ENCODE peak calls at places on chromosomes 7 and 10, in seven cellular contexts. T is body of pancreas; Y is CD4-positive, CD25-positive, alpha-beta regulatory T cell; U is HAP-1; L is mammary epithelial cell; N is naive thymus-derived CD4-positive, alpha-beta T cell; K is hepatocyte. J is an unnamed sample. For H3K36me3, the result is how much of the 10 kb centered on the place peaks cover.

GRCh38 chr7:113936982-113937381 is 18.2 kb upstream of the PPP1R3A start:
- DNase-seq in T (no peak), Y (no peak), U (no peak), L (no peak), N (no peak), K (no peak), J (no peak)

GRCh38 chr10:68043030-68043429 is 32.1 kb downstream of the HERC4 start:
- DNase-seq in T (no peak), Y (no peak), U (no peak), L (peak), N (no peak), K (no peak), J (no peak)

GRCh38 chr10:18196806-18197550 is 56.8 kb downstream of the CACNB2 start:
- DNase-seq in T (no peak), Y (no peak), U (no peak), L (no peak), N (no peak), K (no peak), J (no peak)

GRCh38 chr10:12709516-12709915 is 292.0 kb downstream of the CCDC3 start:
- DNase-seq in T (no peak), Y (no peak), U (no peak), L (no peak), N (no peak), K (no peak), J (no peak)

GRCh38 chr10:93553501-93554374 is 12.7 kb upstream of the FFAR4 start:
- DNase-seq in T (no peak), Y (no peak), U (no peak), L (no peak), N (no peak), K (no peak), J (no peak)

GRCh38 chr7:152615052-152615741 is 60.7 kb downstream of the XRCC2 start:
- DNase-seq in T (peak), Y (no peak), U (no peak), L (no peak), N (no peak), K (peak), J (no peak)

GRCh38 chr7:19713676-19714075 is 4.8 kb upstream of the POLR1F start:
- DNase-seq in T (peak), Y (peak), U (peak), L (peak), N (no peak), K (peak), J (peak)

GRCh38 chr10:16117305-16117695 is 257.0 kb upstream of the MINDY3 start:
- DNase-seq in T (no peak), Y (no peak), U (no peak), L (no peak), N (no peak), K (no peak), J (no peak)

GRCh38 chr10:128150045-128150493 is 23.8 kb upstream of the MKI67 start:
- DNase-seq in T (peak), Y (peak), U (peak), L (peak), N (peak), K (peak), J (peak)

GRCh38 chr10:124558901-124559321 is 97.3 kb downstream of the LHPP start:
- DNase-seq in T (no peak), Y (no peak), U (no peak), L (no peak), N (no peak), K (no peak), J (peak)

GRCh38 chr7:17131983-17132655 is 166.3 kb upstream of the AHR start:
- DNase-seq in T (no peak), Y (no peak), U (no peak), L (no peak), N (no peak), K (peak), J (peak)

GRCh38 chr7:77439572-77439971 is 23.4 kb upstream of the GSAP start:
- DNase-seq in T (peak), Y (no peak), U (no peak), L (peak), N (no peak), K (peak), J (peak)

GRCh38 chr10:103640436-103641181 is 147.1 kb downstream of the NEURL1 start:
- DNase-seq in T (no peak), Y (no peak), U (no peak), L (no peak), N (no peak), K (no peak), J (no peak)

GRCh38 chr7:140587243-140587642 is 53.4 kb downstream of the DENND2A start:
- DNase-seq in T (no peak), Y (no peak), U (no peak), L (no peak), N (no peak), K (no peak), J (no peak)

GRCh38 chr10:4981722-4982471 is 18.7 kb downstream of the AKR1C1 start:
- DNase-seq in T (peak), Y (peak), U (peak), L (peak), N (no peak), K (peak), J (peak)

GRCh38 chr10:71821909-71822763 is 28.9 kb downstream of the PSAP start:
- DNase-seq in T (no peak), Y (no peak), U (no peak), L (no peak), N (no peak), K (no peak), J (no peak)

GRCh38 chr10:98262571-98262970 is 5.4 kb downstream of the LOXL4 start:
- DNase-seq in T (peak), Y (peak), U (no peak), L (peak), N (no peak), K (no peak), J (no peak)

GRCh38 chr10:87720665-87721064 is 61.0 kb downstream of the PAPSS2 start:
- DNase-seq in T (no peak), Y (no peak), U (no peak), L (no peak), N (no peak), K (no peak), J (no peak)

GRCh38 chr7:95209276-95209675 is 115.1 kb downstream of the PON1 start:
- DNase-seq in T (no peak), Y (no peak), U (no peak), L (no peak), N (no peak), K (no peak), J (no peak)

GRCh38 chr10:122515588-122516231 is 44.8 kb upstream of the DMBT1 start:
- DNase-seq in T (no peak), Y (peak), U (no peak), L (peak), N (no peak), K (no peak), J (no peak)

GRCh38 chr7:151088019-151088855 is 2.0 kb downstream of the AGAP3 start:
- DNase-seq in T (no peak), Y (no peak), U (no peak), L (peak), N (no peak), K (no peak), J (no peak)

GRCh38 chr7:2231992-2232765 is 566 bp downstream of the MAD1L1 start:
- DNase-seq in T (peak), Y (peak), U (no peak), L (peak), N (no peak), K (peak), J (no peak)

GRCh38 chr7:46651561-46652088 is 730.6 kb upstream of the IGFBP3 start:
- DNase-seq in T (no peak), Y (no peak), U (no peak), L (peak), N (no peak), K (peak), J (no peak)

GRCh38 chr10:102119417-102120141 is 589 bp downstream of the LDB1 start:
- DNase-seq in T (peak), Y (peak), U (peak), L (peak), N (no peak), K (peak), J (peak)

DNA sequence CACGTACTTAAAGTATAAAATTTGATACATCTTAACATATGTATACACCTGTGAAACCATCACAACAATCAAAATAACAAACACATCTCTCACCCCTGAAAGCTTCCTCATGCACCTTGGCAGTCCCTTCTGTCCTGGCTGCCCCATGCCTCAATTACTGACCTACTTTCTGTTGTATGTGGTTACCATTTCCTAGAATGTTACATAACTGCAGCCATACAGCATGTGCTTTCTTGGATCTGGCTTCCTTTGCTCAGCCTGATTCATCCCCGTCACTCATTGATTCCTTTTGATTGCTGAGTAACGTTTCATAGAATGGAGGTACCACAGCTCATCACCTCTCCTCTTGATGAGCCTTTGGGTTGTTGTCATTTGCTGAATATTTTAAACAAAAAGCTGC is 165.3 kb downstream of the CELF2 start:
- DNase-seq in T (no peak), Y (peak), U (no peak), L (no peak), N (no peak), K (no peak), J (no peak)
- H3K36me3 ChIP-seq in T (under half), Y (half or more), U (under half), L (under half), N (under half), K (under half), J (under half)

DNA sequence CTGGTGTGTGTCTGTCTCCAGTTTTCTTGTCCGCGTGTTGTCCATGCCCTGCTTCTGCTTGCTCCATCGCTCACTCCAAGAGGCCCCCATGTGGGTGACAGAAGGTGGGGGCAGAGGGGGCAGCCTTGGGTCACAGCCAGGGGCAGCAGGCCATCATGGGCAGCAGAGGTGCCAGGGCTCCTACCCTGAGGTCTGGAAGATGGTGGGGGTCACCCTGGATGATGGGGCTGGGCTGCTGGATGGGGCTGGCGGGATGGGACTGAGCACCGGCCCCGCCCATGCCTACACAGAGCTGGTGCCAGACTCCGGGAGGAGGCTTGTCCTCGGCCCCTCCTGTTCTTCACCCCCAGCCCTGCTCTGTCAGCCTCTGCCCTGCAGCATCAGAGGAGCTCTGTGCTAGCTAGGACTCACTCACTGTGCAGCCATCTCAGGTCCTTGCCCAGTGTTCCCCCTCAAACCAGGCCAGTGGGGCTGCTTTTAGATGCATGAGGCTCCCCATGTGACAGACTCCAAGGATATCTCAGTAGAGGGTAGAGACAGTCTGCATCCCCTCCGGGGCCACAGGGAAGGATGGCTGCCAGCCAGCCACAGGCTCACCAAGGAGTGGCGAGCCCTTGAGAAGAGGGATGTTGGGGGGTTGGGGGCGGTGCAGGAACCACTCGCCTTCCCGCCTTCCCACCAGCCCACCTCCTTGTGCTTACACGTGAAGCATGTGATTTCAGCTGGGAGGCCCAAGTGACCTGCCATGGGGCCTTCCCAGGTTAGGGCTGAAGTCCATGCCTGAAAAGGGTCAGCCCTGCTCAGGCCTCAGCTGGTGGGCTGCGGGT is 35.5 kb upstream of the PPIF start:
- DNase-seq in T (no peak), Y (no peak), U (no peak), L (no peak), N (no peak), K (no peak), J (no peak)
- H3K36me3 ChIP-seq in T (under half), Y (under half), U (under half), L (under half), N (under half), K (under half), J (under half)

GRCh38 chr7:148275359-148275890 is 315.1 kb upstream of the C7orf33 start:
- DNase-seq in T (no peak), Y (no peak), U (no peak), L (no peak), N (no peak), K (no peak), J (no peak)

GRCh38 chr7:148265896-148266295 is 324.7 kb upstream of the C7orf33 start:
- DNase-seq in T (no peak), Y (no peak), U (no peak), L (no peak), N (no peak), K (no peak), J (no peak)

GRCh38 chr7:148264933-148265557 is 325.5 kb upstream of the C7orf33 start:
- DNase-seq in T (peak), Y (peak), U (peak), L (peak), N (no peak), K (peak), J (no peak)

GRCh38 chr7:148274118-148274517 is 316.4 kb upstream of the C7orf33 start:
- DNase-seq in T (no peak), Y (no peak), U (no peak), L (no peak), N (no peak), K (no peak), J (no peak)

DNA sequence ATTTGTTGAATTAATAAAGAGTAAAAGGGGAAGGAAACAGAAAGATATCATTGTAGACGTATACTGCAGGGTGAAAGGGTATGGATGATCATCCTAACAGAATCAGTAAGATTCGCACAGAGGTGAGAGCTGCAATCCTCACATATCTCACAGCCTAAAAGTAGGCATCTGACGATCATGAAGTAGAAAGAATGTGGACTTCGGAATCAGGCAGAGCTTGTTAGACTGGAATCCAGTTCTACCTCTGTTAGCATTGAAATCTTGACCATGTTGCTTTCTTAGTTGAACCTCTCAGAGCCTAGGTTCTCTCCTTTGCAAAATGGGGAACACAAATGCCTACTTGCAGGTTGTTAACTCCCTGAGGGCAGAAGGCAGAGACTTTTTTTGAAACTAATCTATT is 320.0 kb upstream of the C7orf33 start:
- DNase-seq in T (no peak), Y (no peak), U (no peak), L (no peak), N (no peak), K (no peak), J (peak)
- H3K36me3 ChIP-seq in T (under half), Y (under half), U (under half), L (under half), N (under half), K (under half), J (under half)

GRCh38 chr10:69747179-69747578 is 54.5 kb upstream of the COL13A1 start:
- DNase-seq in T (no peak), Y (no peak), U (no peak), L (no peak), N (no peak), K (no peak), J (no peak)
- H3K36me3 ChIP-seq in T (under half), Y (under half), U (under half), L (under half), N (under half), K (under half), J (under half)

DNA sequence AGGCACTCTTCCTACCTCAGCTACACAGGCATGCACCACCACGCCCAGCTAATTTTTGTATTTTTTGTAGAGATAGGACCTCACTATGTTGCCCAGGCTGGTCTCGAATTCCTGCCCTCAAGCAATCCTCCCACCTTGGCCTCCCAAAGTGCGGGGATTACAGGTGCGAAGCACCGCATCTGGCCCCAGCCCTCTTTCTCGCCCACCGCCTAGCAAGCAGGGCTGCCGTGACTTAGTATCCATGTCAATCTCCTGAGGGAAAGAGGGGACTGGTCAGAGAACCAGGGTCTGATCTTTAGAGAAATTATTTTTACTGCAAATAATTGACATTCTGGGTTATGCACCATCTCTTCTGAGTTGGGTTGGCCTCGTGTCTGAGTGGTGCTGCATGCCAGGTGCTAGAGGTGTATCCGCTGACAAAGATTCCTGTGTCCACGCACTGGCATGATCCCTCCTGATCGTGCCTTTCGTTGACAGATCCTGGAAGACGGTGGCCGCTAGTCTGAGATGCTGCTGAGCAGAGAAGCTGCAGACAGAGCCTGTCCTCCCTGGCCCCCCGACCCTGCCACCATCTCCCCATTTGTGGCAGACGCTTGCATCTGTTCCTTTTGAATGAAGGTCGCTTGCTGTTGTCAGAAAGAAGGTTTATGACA is 22.7 kb downstream of the WIPI2 start:
- DNase-seq in T (no peak), Y (no peak), U (no peak), L (no peak), N (no peak), K (no peak), J (no peak)
- H3K36me3 ChIP-seq in T (under half), Y (half or more), U (under half), L (under half), N (under half), K (under half), J (under half)

DNA sequence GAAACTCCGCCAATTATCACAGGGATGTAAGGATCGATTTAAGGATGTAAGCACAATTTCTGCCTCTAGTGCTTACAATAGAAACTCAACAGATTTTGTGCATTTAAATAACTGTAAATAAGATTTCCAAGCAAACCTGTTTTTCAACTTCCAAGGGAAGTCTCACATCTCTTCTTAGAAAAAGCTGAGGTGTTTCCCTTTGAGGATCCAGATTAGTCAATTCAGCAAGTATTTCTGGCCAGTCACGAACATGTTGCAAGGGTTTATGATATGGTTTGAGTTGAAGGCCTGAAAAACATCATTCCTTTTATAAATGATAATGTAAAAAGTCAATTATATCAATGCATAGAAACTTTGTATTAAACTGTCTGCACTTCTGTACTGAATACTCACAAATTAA is 23.9 kb downstream of the KRIT1 start:
- DNase-seq in T (no peak), Y (no peak), U (no peak), L (no peak), N (no peak), K (no peak), J (no peak)
- H3K36me3 ChIP-seq in T (under half), Y (half or more), U (half or more), L (under half), N (under half), K (under half), J (under half)

DNA sequence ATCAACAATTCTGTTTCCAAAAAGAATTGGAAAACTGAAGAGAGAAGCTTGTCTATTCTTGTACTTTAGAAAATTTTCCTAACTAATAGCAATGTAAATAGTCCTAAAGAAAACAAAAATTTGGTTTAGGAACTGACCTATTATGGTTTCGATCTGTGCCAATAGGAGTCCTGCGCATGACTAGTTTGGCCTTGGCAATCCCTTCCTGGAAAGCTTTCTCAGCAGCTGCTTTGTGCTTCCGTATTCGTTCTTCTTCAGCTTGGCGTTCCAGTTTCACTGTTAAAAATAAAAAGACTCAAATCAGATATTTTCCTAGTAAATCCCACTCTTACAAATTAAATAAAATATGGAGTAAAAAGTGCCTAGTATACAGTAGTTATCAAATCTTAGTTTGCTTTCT is 36.6 kb downstream of the FZD9 start:
- DNase-seq in T (no peak), Y (no peak), U (no peak), L (no peak), N (no peak), K (no peak), J (no peak)
- H3K36me3 ChIP-seq in T (under half), Y (half or more), U (half or more), L (under half), N (under half), K (under half), J (under half)

DNA sequence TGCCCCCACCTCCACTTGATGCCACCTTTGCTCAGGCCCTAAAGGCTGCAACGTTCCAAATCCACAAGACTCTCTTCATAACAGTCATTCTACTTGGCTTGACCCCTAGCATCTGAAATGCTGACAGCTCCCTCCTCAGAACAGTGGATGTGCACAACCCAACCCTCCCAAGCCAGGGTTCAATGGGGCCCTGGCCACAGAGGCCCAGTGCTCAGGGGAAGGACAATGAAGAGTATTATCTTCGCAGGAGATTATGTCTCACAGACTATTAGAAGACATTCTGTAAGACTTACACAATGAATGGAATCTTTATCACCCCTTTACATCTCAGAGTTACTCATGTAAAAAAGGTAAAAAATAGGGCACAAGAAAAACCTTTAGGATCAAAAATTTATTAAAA is 20.4 kb downstream of the ERCC6 start:
- DNase-seq in T (no peak), Y (no peak), U (no peak), L (no peak), N (no peak), K (no peak), J (no peak)
- H3K36me3 ChIP-seq in T (under half), Y (half or more), U (under half), L (under half), N (under half), K (under half), J (under half)

DNA sequence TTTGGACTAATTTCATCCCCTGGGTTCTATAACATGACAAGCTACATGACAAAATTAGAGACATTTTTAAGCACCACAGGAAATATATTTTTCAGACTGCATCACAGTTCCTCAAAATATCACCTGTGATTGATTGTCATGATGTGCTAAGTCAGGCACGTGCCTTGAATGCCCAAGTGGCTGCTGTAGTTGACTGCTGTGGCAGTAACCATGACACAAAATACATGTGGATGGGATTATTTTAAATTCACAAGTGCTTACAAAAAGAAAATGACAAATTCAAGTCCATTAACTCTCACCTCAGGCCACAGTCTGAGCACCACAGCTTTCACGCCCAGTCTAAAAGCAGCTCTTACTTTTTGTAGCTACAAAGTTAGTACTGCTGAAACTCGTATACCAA is 45.5 kb downstream of the TNPO3 start:
- DNase-seq in T (no peak), Y (peak), U (no peak), L (no peak), N (no peak), K (no peak), J (no peak)
- H3K36me3 ChIP-seq in T (under half), Y (half or more), U (half or more), L (under half), N (under half), K (under half), J (under half)

J was measured in Caco-2.